ENCODE peak calls at places on chromosomes 4 and X, in six cellular contexts. I is upper lobe of right lung, L is cardiac fibroblast, N is GM20000, Y is uterus, X is H9. F is an unnamed sample.

GRCh38 chrX:23435108-23435507 is 100.5 kb downstream of the PTCHD1 start:
- DNase-seq in L (no peak), N (no peak), Y (no peak), I (no peak), X (no peak), F (no peak)

GRCh38 chr4:87499415-87500106 is 29.6 kb downstream of the SPARCL1 start:
- DNase-seq in L (no peak), Y (no peak), X (no peak), N (peak), I (no peak), F (peak)

GRCh38 chrX:19772759-19773623 is 114.4 kb downstream of the SH3KBP1 start:
- DNase-seq in L (no peak), N (no peak), Y (no peak), I (no peak), X (no peak), F (no peak)

GRCh38 chrX:31435592-31435991 is 363.8 kb upstream of the FTHL17 start:
- DNase-seq in N (no peak), Y (no peak), X (peak), I (no peak), L (peak), F (no peak)

GRCh38 chr4:164293181-164293580 is 460.8 kb upstream of the SMIM31 start:
- DNase-seq in X (no peak), I (no peak), L (no peak), N (no peak), Y (no peak), F (no peak)

GRCh38 chr4:154506253-154506652 is 14.7 kb upstream of the DCHS2 start:
- DNase-seq in I (no peak), N (peak), L (peak), X (no peak), Y (peak), F (no peak)

GRCh38 chr4:825969-826330 is at the start of gene CPLX1:
- DNase-seq in I (peak), L (no peak), X (no peak), Y (no peak), N (peak), F (peak)

GRCh38 chr4:185534850-185535761 is at the start of gene PDLIM3:
- DNase-seq in N (peak), L (peak), Y (peak), X (peak), I (peak), F (peak)

GRCh38 chr4:41640905-41641304 is 102.9 kb downstream of the LIMCH1 start:
- DNase-seq in N (no peak), L (no peak), Y (no peak), X (no peak), I (no peak), F (no peak)

GRCh38 chr4:128349921-128350320 is 62.3 kb upstream of the PGRMC2 start:
- DNase-seq in X (peak), L (peak), N (no peak), Y (no peak), I (no peak), F (no peak)

GRCh38 chr4:79022529-79022928 is 83.3 kb upstream of the PAQR3 start:
- DNase-seq in X (no peak), L (no peak), N (no peak), Y (no peak), I (peak), F (no peak)

GRCh38 chr4:80243274-80244018 is 23.0 kb upstream of the FGF5 start:
- DNase-seq in L (no peak), N (no peak), I (no peak), X (no peak), Y (no peak), F (no peak)

GRCh38 chr4:21181716-21182115 is 481.5 kb downstream of the PACRGL start:
- DNase-seq in X (no peak), I (no peak), N (no peak), Y (no peak), L (no peak), F (no peak)

GRCh38 chr4:74320559-74321118 is 12.4 kb downstream of the EPGN start:
- DNase-seq in L (peak), Y (no peak), I (peak), X (peak), N (peak), F (peak)

GRCh38 chr4:151472711-151473110 is 63.7 kb downstream of the FHIP1A start:
- DNase-seq in I (no peak), X (no peak), L (no peak), Y (no peak), N (no peak), F (no peak)

GRCh38 chrX:40166582-40166981 is 68.8 kb upstream of the BCOR start:
- DNase-seq in N (no peak), Y (peak), L (peak), I (no peak), X (peak), F (no peak)

GRCh38 chrX:41110801-41111625 is 25.8 kb downstream of the USP9X start:
- DNase-seq in Y (no peak), L (peak), X (no peak), N (no peak), I (no peak), F (no peak)

GRCh38 chrX:67648361-67648760 is 104.5 kb downstream of the AR start:
- DNase-seq in I (no peak), Y (no peak), L (no peak), X (no peak), N (no peak), F (no peak)

GRCh38 chr4:13920901-13921300 is 293.4 kb upstream of the BOD1L1 start:
- DNase-seq in N (no peak), Y (peak), I (no peak), X (peak), L (peak), F (no peak)

GRCh38 chr4:118798658-118799057 is 37.3 kb downstream of the SEC24D start:
- DNase-seq in L (no peak), X (peak), I (no peak), N (no peak), Y (no peak), F (no peak)
- TF ChIP-seq CTCF in L (peak), X (peak), I (no peak), N (no peak), Y (no peak), F (no peak)

GRCh38 chrX:54444752-54445151 is 4.5 kb downstream of the TSR2 start:
- DNase-seq in L (no peak), X (no peak), Y (no peak), N (no peak), I (no peak), F (no peak)

GRCh38 chrX:54446084-54446483 is 5.9 kb downstream of the TSR2 start:
- DNase-seq in X (peak), Y (no peak), L (no peak), I (no peak), N (no peak), F (no peak)

GRCh38 chrX:54442790-54443189 is 2.6 kb downstream of the TSR2 start:
- DNase-seq in Y (no peak), N (no peak), I (no peak), L (no peak), X (no peak), F (no peak)

GRCh38 chrX:54449929-54450328 is 9.7 kb downstream of the TSR2 start:
- DNase-seq in Y (no peak), L (no peak), N (no peak), X (no peak), I (no peak), F (no peak)

GRCh38 chrX:54447461-54447860 is 7.3 kb downstream of the TSR2 start:
- DNase-seq in X (peak), L (peak), I (no peak), Y (no peak), N (no peak), F (no peak)
- TF ChIP-seq CTCF in X (peak), L (no peak), I (no peak), Y (no peak), N (no peak), F (no peak)

DNA sequence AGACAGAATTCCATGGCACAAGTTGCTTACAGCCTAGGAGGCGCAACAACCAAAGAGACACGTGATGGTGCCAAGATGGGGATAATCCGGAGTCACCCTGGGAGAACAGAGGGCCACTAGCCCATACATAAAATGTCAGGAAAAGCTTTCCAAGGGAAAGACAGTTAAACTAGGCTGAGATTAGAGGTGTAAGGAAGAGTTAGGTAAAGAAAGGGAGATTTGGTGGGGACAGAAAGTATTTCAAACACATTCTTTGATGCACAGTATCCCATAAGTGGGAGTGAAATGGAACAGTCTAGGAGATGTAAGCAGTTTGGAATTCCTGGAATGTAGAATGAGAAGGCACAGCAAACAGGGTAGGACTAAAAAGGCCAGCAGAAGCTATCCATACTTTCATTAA is 860.9 kb upstream of the LCORL start:
- DNase-seq in Y (no peak), I (no peak), N (no peak), X (no peak), L (peak), F (no peak)
- TF ChIP-seq CTCF in Y (no peak), I (no peak), N (no peak), X (no peak), L (no peak), F (no peak)

DNA sequence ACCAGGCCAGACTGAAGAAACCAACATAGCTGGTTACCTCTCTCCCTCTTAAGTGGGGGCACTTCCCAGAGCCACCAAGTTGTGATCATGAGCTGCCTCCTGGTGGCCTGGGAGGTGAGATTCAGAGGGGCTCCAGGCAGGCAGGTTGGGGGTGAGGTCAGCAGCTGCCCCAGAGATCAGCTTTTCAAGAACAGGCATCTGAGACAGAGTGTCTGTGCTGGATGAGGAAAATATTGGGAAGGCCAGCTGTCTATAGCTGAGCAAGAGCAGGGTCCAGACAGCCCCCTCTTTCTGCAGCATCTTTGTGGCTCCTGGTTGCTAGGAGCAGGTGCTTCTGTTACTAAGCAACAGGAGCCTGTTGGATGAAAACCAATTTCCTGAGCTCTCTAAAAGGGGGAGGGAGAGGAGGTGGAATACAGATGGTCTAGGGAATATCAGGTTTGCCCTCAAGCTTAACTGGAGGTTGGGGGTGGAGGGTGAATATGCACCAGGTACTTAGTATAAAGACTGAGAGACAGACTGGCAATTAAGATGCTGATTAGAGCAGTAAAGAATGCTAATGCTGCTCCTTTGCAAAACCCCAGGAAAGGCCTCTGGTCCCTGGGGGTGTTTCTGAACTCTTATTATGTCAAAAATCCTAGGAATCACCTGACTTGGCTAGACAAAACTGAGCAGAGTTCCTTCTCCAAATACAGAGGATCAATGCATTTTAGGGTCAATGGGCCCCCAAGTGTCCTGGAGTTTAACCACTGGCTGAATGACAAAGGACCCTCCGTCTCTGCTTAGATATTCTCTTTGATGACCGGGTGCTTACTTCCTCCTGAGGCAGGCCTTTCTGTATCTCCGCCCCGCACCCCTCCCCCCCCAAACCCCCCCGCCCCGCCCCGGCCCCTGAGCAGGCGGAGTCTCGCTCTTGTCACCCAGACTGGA is 21.4 kb downstream of the ZCCHC13 start:
- DNase-seq in I (no peak), N (no peak), Y (no peak), L (no peak), X (peak), F (no peak)
- TF ChIP-seq CTCF in I (no peak), N (no peak), Y (no peak), L (no peak), X (peak), F (no peak)

GRCh38 chr4:152616804-152617203 is 63.0 kb downstream of the TMEM154 start:
- DNase-seq in N (no peak), L (no peak), Y (no peak), X (no peak), I (no peak), F (no peak)

GRCh38 chr4:152619556-152619955 is 60.2 kb downstream of the TMEM154 start:
- DNase-seq in N (no peak), Y (no peak), L (no peak), I (no peak), X (no peak), F (no peak)

GRCh38 chr4:152620915-152621314 is 58.9 kb downstream of the TMEM154 start:
- DNase-seq in Y (no peak), X (no peak), N (no peak), I (no peak), L (peak), F (no peak)

GRCh38 chr4:152620218-152620617 is 59.6 kb downstream of the TMEM154 start:
- DNase-seq in X (no peak), L (no peak), N (no peak), I (no peak), Y (no peak), F (no peak)

DNA sequence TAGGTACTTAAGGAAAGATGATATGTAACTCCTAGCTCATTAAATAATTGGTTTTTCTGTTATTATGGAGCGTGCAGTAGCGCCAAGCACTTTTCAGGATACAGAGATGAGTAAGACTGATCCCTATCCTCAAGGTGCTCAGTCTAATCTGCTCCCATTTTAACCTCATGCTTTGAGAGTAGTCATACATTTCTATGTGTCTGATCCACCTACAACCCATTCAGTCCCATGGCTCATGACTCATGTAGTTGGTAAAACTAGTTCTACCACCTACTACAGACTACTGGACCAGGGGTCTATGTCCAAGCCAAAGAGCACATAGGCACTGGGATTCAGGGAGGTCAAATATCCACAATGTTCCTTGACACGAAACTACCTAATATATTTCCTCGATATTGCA is 60.8 kb downstream of the TMEM154 start:
- DNase-seq in L (no peak), X (no peak), Y (no peak), N (no peak), I (no peak), F (no peak)
- TF ChIP-seq CTCF in L (no peak), X (no peak), Y (no peak), N (no peak), I (no peak), F (no peak)

GRCh38 chrX:727738-728621 is 97.4 kb downstream of the SHOX start:
- DNase-seq in I (no peak), X (peak), Y (no peak), L (no peak), N (no peak), F (no peak)
- TF ChIP-seq CTCF in I (no peak), X (peak), Y (no peak), L (no peak), N (no peak), F (no peak)

DNA sequence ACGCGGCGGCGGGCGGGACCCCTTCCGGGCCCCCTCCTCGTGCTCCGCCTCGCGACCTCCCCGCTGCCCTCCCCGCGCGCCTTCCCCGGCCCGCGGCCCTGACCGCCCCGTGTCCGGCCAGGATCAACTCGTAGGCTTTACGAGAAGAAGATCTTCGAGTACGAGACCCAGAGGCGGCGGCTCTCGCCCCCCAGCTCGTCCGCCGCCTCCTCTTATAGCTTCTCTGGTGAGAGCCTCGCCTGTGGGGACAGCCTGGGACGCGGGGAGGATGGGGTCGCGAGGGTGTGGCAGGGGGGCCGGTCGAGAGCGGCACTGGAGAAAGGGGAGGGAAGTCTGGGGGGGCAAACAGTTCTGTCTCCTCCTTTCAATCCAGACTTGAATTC is 465 bp downstream of the EMD start:
- DNase-seq in N (no peak), X (no peak), Y (no peak), L (no peak), I (no peak), F (no peak)
- TF ChIP-seq CTCF in N (no peak), X (no peak), Y (no peak), L (no peak), I (no peak), F (no peak)

F was measured in GM13976.